ENCODE peak calls at places on chromosomes 12 and 14, in nine cellular contexts. S is activated T-helper 1 cell treated with anti-CD3 and anti-CD28 coated beads, Interleukin-12 subunit alpha, Interleukin-12 subunit beta, Interleukin-2, Interleukin-4 antibody, amounts not matched to agents 30 ng/mL and 10 ng/mL and 1 ng/mL, durations not matched to agents 14 hours and 24 hours and 36 hours; B is choroid plexus epithelial cell; E is NCI-H446; Y is HCEC 1CT; C is GM12892; J is T-helper 17 cell; G is dermis microvascular lymphatic vessel endothelial cell; N is foreskin fibroblast. R is an unnamed sample.

GRCh38 chr12:14952295-14952995 is 9.0 kb downstream of the ARHGDIB start:
- DNase-seq in S (peak), B (peak), E (no peak), Y (peak), C (no peak), J (no peak), G (peak), N (peak), R (peak)

GRCh38 chr12:45671254-45671653 is 58.3 kb upstream of the ARID2 start:
- DNase-seq in S (no peak), B (peak), E (no peak), Y (peak), C (no peak), J (no peak), G (no peak), N (peak), R (no peak)

GRCh38 chr14:101628471-101628966 is 67.2 kb downstream of the DIO3 start:
- DNase-seq in S (peak), B (peak), E (peak), Y (peak), C (peak), J (peak), G (peak), N (peak), R (peak)

GRCh38 chr12:12153596-12153995 is 82.9 kb downstream of the BCL2L14 start:
- DNase-seq in S (no peak), B (no peak), E (no peak), Y (no peak), C (no peak), J (no peak), G (no peak), N (no peak), R (no peak)

GRCh38 chr12:57813111-57813970 is 5.2 kb downstream of the AVIL start:
- DNase-seq in S (no peak), B (peak), E (no peak), Y (no peak), C (no peak), J (no peak), G (no peak), N (no peak), R (no peak)

GRCh38 chr14:92877757-92878431 is 45.1 kb upstream of the CHGA start:
- DNase-seq in S (no peak), B (peak), E (no peak), Y (peak), C (no peak), J (no peak), G (peak), N (no peak), R (no peak)

GRCh38 chr14:31229638-31230229 is 22.1 kb upstream of the HECTD1 start:
- DNase-seq in S (no peak), B (peak), E (no peak), Y (peak), C (no peak), J (no peak), G (no peak), N (peak), R (no peak)

GRCh38 chr12:49014547-49014946 is 4.0 kb downstream of the PRKAG1 start:
- DNase-seq in S (no peak), B (peak), E (no peak), Y (peak), C (no peak), J (no peak), G (no peak), N (peak), R (no peak)

GRCh38 chr14:99247091-99247729 is 24.8 kb downstream of the BCL11B start:
- DNase-seq in S (no peak), B (no peak), E (no peak), Y (no peak), C (no peak), J (no peak), G (no peak), N (no peak), R (no peak)

R was measured in stimulated activated naive CD4-positive, alpha-beta T cell.